ENCODE peak calls at places on chromosome 4, in ten cellular contexts. Y is AG10803, M is chondrocyte, O is T47D, G is PC-9, I is cardiac fibroblast, E is hypothalamus, D is NCI-H1092 treated with DMSO at 0.1 percent for 48 hours, Z is neural crest cell, F is frontal cortex. R is an unnamed sample.

GRCh38 chr4:82652062-82652461 is 90.3 kb upstream of the TMEM150C start:
- DNase-seq in Y (peak; percentile 28), I (peak; percentile 50), D (no peak), M (no peak), G (no peak), O (no peak), Z (no peak), E (no peak), F (no peak), R (peak; percentile 63)

GRCh38 chr4:3765271-3766206 is 646 bp upstream of the ADRA2C start:
- DNase-seq in F (peak; percentile 70), Y (peak; percentile 50), O (peak; percentile 88), E (no peak), D (peak; percentile 34), M (no peak), I (peak; percentile 30), G (no peak), Z (peak; percentile 53), R (peak; percentile 77)

GRCh38 chr4:73648478-73648877 is 28.2 kb upstream of the RASSF6 start:
- DNase-seq in D (peak; percentile 83), F (no peak), E (no peak), Y (no peak), O (no peak), I (no peak), Z (no peak), M (no peak), G (no peak), R (no peak)

GRCh38 chr4:126023946-126024345 is 709.2 kb downstream of the FAT4 start:
- DNase-seq in Z (no peak), O (no peak), F (no peak), G (no peak), E (no peak), M (no peak), D (no peak), Y (peak; percentile 79), I (no peak), R (peak; percentile 2)

GRCh38 chr4:17091104-17091503 is 192.7 kb upstream of the LDB2 start:
- DNase-seq in G (no peak), F (no peak), E (no peak), Y (no peak), I (no peak), Z (no peak), O (no peak), M (no peak), D (no peak), R (no peak)

GRCh38 chr4:154332681-154333421 is 158.7 kb downstream of the DCHS2 start:
- DNase-seq in I (peak; percentile 5), D (no peak), F (peak; percentile 37), Z (no peak), M (no peak), Y (no peak), G (no peak), O (no peak), E (peak; percentile 67), R (no peak)

GRCh38 chr4:182531555-182532162 is 288.5 kb downstream of the TENM3 start:
- DNase-seq in E (no peak), D (no peak), Z (no peak), F (no peak), O (no peak), G (no peak), M (no peak), I (no peak), Y (peak; percentile 67), R (peak; percentile 2)

GRCh38 chr4:102564399-102564921 is 63.3 kb downstream of the NFKB1 start:
- DNase-seq in M (no peak), O (no peak), D (no peak), G (no peak), F (no peak), Z (no peak), E (no peak), I (peak; percentile 25), Y (peak; percentile 69), R (peak; percentile 85)

GRCh38 chr4:185286571-185286970 is 77.2 kb downstream of the SNX25 start:
- DNase-seq in I (no peak), E (no peak), G (no peak), D (no peak), M (no peak), O (no peak), Z (no peak), Y (no peak), F (no peak), R (peak; percentile 9)

GRCh38 chr4:168615294-168615693 is 118.4 kb downstream of the PALLD start:
- DNase-seq in O (no peak), Z (no peak), D (no peak), E (no peak), G (no peak), F (no peak), Y (peak; percentile 99), M (no peak), I (peak; percentile 74), R (peak; percentile 87)

GRCh38 chr4:106816501-106816900 is 219.6 kb downstream of the DKK2 start:
- DNase-seq in D (no peak), E (no peak), O (no peak), M (no peak), F (no peak), Y (peak; percentile 86), I (no peak), Z (no peak), G (no peak), R (peak; percentile 69)

GRCh38 chr4:2843023-2843908 is at the start of gene ADD1:
- DNase-seq in Y (peak; percentile 92), M (peak; percentile 98), G (peak; percentile 76), F (peak; percentile 97), O (peak; percentile 98), D (peak; percentile 89), Z (peak; percentile 99), I (peak; percentile 96), E (peak; percentile 91), R (peak; percentile 93)

GRCh38 chr4:171378323-171378722 is 434.9 kb upstream of the GALNTL6 start:
- DNase-seq in I (no peak), Z (no peak), F (no peak), E (no peak), M (no peak), D (no peak), G (no peak), Y (no peak), O (no peak), R (no peak)

GRCh38 chr4:61877893-61878292 is 677.8 kb downstream of the ADGRL3 start:
- DNase-seq in I (no peak), Y (no peak), Z (no peak), E (no peak), G (no peak), M (no peak), F (no peak), D (no peak), O (no peak), R (no peak)

GRCh38 chr4:108068422-108068821 is 78.7 kb downstream of the HADH start:
- DNase-seq in Z (no peak), E (no peak), M (no peak), D (no peak), G (no peak), O (no peak), Y (peak; percentile 79), I (peak; percentile 25), F (no peak), R (peak; percentile 35)

GRCh38 chr4:17168571-17168970 is 270.1 kb upstream of the LDB2 start:
- DNase-seq in G (no peak), O (no peak), M (no peak), F (no peak), D (no peak), Z (no peak), Y (peak; percentile 62), E (peak; percentile 1), I (peak; percentile 90), R (peak; percentile 86)

GRCh38 chr4:124085561-124086180 is 626.9 kb downstream of the ANKRD50 start:
- DNase-seq in O (no peak), E (no peak), D (no peak), I (peak; percentile 70), Z (no peak), G (no peak), M (no peak), Y (no peak), F (no peak), R (no peak)

GRCh38 chr4:65865489-65865888 is 195.2 kb upstream of the EPHA5 start:
- DNase-seq in E (no peak), G (no peak), O (no peak), Y (peak; percentile 1), I (peak; percentile 29), Z (peak; percentile 1), F (no peak), D (no peak), M (no peak), R (peak; percentile 31)